ENCODE peak calls at places on chromosomes 5 and 9, in four cellular contexts. P, X, A and C are unnamed samples. For H3K4me1 and H3K36me3, the result is how much of the 10 kb centered on the place peaks cover.

GRCh38 chr5:389891-390290 is 53.1 kb upstream of the EXOC3 start:
- DNase-seq in P (peak), A (no peak), X (no peak), C (no peak)

GRCh38 chr9:6567140-6567591 is 78.4 kb downstream of the GLDC start:
- DNase-seq in X (no peak), P (no peak), A (no peak), C (no peak)

GRCh38 chr5:156169495-156169894 is 157.5 kb upstream of the SGCD start:
- DNase-seq in P (no peak), A (no peak), X (no peak), C (no peak)

GRCh38 chr9:91644433-91644832 is 220.8 kb upstream of the NFIL3 start:
- DNase-seq in X (no peak), A (no peak), P (no peak), C (no peak)

GRCh38 chr5:170430871-170431437 is 41.8 kb upstream of the KCNMB1 start:
- DNase-seq in A (no peak), P (no peak), X (no peak), C (no peak)

GRCh38 chr5:164735334-164735733 is 1229.9 kb downstream of the MAT2B start:
- DNase-seq in A (no peak), X (no peak), P (no peak), C (no peak)

GRCh38 chr9:121720311-121720991 is 69.0 kb downstream of the DAB2IP start:
- DNase-seq in P (peak), X (peak), A (no peak), C (no peak)

GRCh38 chr5:76022611-76023010 is 60.6 kb upstream of the SV2C start:
- DNase-seq in P (no peak), A (no peak), X (no peak), C (no peak)

GRCh38 chr5:34053571-34054271 is 10.7 kb upstream of the C1QTNF3 start:
- DNase-seq in P (no peak), A (no peak), X (no peak), C (no peak)

GRCh38 chr5:88610586-88610985 is 272.4 kb downstream of the MEF2C start:
- DNase-seq in A (no peak), X (no peak), P (no peak), C (no peak)

GRCh38 chr5:177085985-177086917 is at the start of gene FGFR4:
- DNase-seq in A (peak), P (peak), X (peak), C (peak)
- H3K4me1 ChIP-seq in A (under half), P (under half), X (under half), C (under half)

GRCh38 chr9:135701067-135701967 is 668 bp upstream of the KCNT1 start:
- DNase-seq in X (no peak), A (no peak), P (no peak), C (no peak)
- H3K36me3 ChIP-seq in X (under half), A (under half), P (under half), C (under half)

DNA sequence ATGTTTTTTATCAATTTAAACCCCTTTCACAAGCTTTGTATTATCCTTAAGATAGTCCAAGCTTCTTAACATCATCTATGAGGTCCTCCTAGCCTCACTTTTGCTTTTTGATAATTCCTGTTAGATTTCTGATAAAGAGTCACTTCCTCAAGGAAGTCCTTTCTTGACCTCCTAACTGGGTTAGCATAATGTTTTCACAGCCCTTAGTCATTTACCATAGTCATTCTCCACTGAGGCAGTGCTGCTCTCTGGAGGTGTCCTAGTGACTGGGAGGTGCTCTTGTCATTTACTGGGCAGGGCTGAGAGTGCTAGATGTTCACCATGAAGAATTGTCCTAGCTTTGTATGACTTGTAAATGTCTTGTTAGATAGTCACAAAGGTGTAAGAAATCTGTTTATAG is 26.4 kb downstream of the TNPO1 start:
- DNase-seq in A (no peak), X (no peak), P (no peak), C (no peak)
- H3K4me1 ChIP-seq in A (under half), X (under half), P (under half), C (under half)

GRCh38 chr9:114336699-114337395 is 7.2 kb downstream of the ORM2 start:
- DNase-seq in A (no peak), P (no peak), X (no peak), C (no peak)
- H3K36me3 ChIP-seq in A (under half), P (under half), X (under half), C (half or more)